ENCODE peak calls at places on chromosomes 7 and 10, in eight cellular contexts. K is CD8-positive, alpha-beta memory T cell; V is BE2C; L is heart left ventricle; J is IMR-90; S is NT2/D1; Z is adipocyte; R is OCI-LY7. M is an unnamed sample. For H3K36me3, H3K9me3 and H3K4me1, the result is how much of the 10 kb centered on the place peaks cover.

GRCh38 chr7:16644987-16645592 is 464 bp downstream of the ANKMY2 start:
- DNase-seq in K (no peak), V (no peak), L (peak), J (no peak), S (no peak), Z (peak), R (peak), M (no peak)

GRCh38 chr7:28536259-28536658 is 123.9 kb downstream of the CREB5 start:
- DNase-seq in K (no peak), V (no peak), L (no peak), J (peak), S (peak), Z (no peak), R (no peak), M (no peak)

GRCh38 chr7:43077732-43078391 is 34.6 kb upstream of the HECW1 start:
- DNase-seq in K (no peak), V (peak), L (no peak), J (peak), S (peak), Z (no peak), R (no peak), M (no peak)

GRCh38 chr10:68561804-68562649 is 1.9 kb downstream of the TET1 start:
- DNase-seq in K (no peak), V (peak), L (no peak), J (no peak), S (no peak), Z (no peak), R (no peak), M (no peak)

GRCh38 chr7:12827920-12828319 is 140.5 kb downstream of the ARL4A start:
- DNase-seq in K (no peak), V (no peak), L (no peak), J (peak), S (no peak), Z (no peak), R (no peak), M (no peak)

GRCh38 chr7:92633211-92633906 is 43.2 kb upstream of the FAM133B start:
- DNase-seq in K (no peak), V (peak), L (no peak), J (peak), S (peak), Z (peak), R (no peak), M (peak)

GRCh38 chr7:48426966-48427555 is 255.8 kb downstream of the ABCA13 start:
- DNase-seq in K (no peak), V (no peak), L (no peak), J (peak), S (no peak), Z (peak), R (peak), M (no peak)

GRCh38 chr7:136958016-136958415 is 89.6 kb downstream of the CHRM2 start:
- DNase-seq in K (no peak), V (no peak), L (no peak), J (peak), S (no peak), Z (no peak), R (no peak), M (no peak)

GRCh38 chr7:41520445-41520844 is 182.4 kb downstream of the INHBA start:
- DNase-seq in K (no peak), V (no peak), L (no peak), J (no peak), S (no peak), Z (no peak), R (no peak), M (no peak)

GRCh38 chr10:99630991-99631390 is 10.8 kb upstream of the SLC25A28 start:
- DNase-seq in K (no peak), V (no peak), L (no peak), J (peak), S (no peak), Z (peak), R (no peak), M (no peak)

GRCh38 chr10:836782-837181 is 94.7 kb downstream of the LARP4B start:
- DNase-seq in K (no peak), V (no peak), L (no peak), J (no peak), S (no peak), Z (no peak), R (no peak), M (no peak)

GRCh38 chr10:829241-829640 is 102.3 kb downstream of the LARP4B start:
- DNase-seq in K (no peak), V (no peak), L (no peak), J (no peak), S (no peak), Z (no peak), R (no peak), M (no peak)

GRCh38 chr10:839550-840205 is 91.8 kb downstream of the LARP4B start:
- DNase-seq in K (no peak), V (no peak), L (no peak), J (no peak), S (no peak), Z (no peak), R (no peak), M (no peak)

DNA sequence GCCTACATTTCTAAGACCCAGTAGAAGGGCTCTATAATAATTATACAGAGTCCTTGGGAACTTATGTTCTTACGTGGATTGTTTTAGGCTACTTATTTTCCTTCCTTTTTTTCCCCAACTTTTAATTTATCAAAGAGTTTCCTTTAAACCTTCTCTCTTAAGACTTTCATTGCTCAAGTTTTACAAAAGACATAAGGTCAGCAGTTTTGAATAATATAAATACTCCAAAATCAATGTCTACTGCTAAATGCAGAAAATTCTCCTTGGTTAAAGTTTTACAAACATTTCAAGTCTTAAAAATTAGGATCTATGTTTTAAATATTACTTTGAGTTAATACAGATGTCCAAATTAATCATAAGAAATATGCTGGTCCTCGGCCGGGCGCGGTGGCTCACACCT is 97.0 kb downstream of the LARP4B start:
- DNase-seq in K (no peak), V (no peak), L (no peak), J (no peak), S (no peak), Z (no peak), R (no peak), M (no peak)
- H3K36me3 ChIP-seq in K (under half), V (under half), L (under half), J (under half), S (under half), Z (half or more), R (half or more), M (under half)

GRCh38 chr7:52061666-52062065 is 745.1 kb upstream of the COBL start:
- DNase-seq in K (no peak), V (no peak), L (no peak), J (no peak), S (peak), Z (no peak), R (no peak), M (no peak)

GRCh38 chr7:52064493-52064892 is 747.9 kb upstream of the COBL start:
- DNase-seq in K (no peak), V (no peak), L (no peak), J (no peak), S (no peak), Z (no peak), R (no peak), M (no peak)
- H3K9me3 ChIP-seq in K (under half), V (under half), L (under half), J (under half), S (under half), Z (under half), R (under half), M (under half)

GRCh38 chr10:84198206-84198915 is 4.0 kb downstream of the CDHR1 start:
- DNase-seq in K (no peak), V (no peak), L (no peak), J (no peak), S (no peak), Z (no peak), R (no peak), M (no peak)
- H3K4me1 ChIP-seq in K (under half), V (under half), L (under half), J (under half), S (under half), Z (under half), R (under half), M (under half)

DNA sequence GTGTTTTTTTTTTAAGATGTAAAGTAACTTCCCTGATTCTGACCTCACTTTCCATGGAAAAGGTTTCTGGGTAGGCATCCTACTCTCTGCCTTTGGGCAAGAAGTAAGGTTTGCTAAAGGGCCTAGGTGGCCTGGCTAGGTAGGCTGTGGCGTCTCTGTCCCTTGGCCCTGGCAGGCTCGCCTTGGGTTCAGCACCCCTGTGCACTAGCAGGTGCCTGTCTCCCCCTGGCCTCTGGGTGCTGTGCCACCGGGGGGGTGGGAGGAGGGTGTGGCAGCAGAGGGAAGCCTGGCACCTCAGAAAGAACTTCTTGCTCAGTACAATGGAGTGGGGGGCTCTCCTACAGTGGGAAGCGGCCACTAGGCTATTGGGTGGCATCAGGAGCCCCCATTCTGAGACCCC is 14.0 kb downstream of the TECPR1 start:
- DNase-seq in K (no peak), V (no peak), L (no peak), J (no peak), S (no peak), Z (no peak), R (no peak), M (no peak)
- H3K36me3 ChIP-seq in K (under half), V (under half), L (under half), J (under half), S (under half), Z (under half), R (under half), M (under half)

DNA sequence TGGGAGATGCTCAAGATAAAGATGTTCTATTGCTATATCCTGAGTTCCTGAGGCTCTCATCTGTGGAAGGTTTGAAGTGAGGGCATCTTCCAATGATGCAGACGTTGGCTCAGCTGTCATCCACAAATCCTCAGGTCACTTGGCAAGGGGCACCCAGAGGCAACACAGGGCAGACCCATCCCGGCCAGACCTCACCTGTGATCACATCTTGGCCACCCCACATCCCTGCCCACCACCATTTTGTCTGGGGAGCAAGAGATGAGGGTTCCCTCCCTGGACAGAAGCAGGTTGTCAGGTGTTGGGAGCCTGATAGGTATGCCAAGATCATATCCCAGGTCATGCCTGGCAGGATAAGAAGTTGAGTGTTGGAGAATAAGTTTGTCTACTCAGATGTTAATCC is 918.2 kb upstream of the ZNF722 start:
- DNase-seq in K (no peak), V (no peak), L (no peak), J (no peak), S (no peak), Z (no peak), R (no peak), M (no peak)
- H3K9me3 ChIP-seq in K (under half), V (under half), L (under half), J (under half), S (under half), Z (half or more), R (under half), M (under half)

DNA sequence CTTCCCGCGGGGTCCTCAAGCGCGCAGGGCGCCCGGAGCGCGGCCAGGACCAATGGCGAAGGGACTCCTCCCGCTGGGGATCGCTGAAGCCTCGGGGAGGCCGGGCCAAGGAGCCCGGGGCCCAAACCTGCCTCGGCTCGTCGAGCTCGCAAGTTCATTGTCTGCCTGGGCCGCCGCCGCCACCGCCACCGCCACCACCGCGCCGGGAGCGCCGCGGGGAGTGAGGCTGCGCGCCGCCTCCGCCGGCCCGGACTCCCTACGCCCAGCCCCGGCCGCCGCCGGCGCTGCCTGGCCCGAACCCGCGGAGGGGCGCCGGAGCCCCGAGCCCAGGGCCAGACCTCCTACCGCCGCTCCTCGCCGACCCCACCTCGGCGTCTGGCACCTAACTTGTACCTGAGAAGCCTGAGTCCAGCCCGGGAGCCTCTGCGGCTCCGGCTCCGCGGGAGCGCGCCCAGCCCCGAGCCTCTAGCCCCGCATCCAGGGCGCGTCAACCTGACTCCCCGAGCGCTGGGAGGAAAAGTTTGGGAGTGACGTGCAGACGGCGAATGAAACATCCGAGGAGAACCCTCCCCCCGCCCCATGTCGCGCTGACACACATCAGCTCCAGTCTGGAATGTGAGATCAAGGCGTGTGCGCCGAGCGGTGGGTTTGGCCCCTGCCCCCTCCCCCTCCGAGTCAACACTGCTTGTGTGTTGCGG is at the start of gene CHST15:
- DNase-seq in K (no peak), V (peak), L (peak), J (no peak), S (peak), Z (peak), R (peak), M (no peak)
- H3K4me1 ChIP-seq in K (under half), V (under half), L (under half), J (under half), S (under half), Z (under half), R (under half), M (under half)

DNA sequence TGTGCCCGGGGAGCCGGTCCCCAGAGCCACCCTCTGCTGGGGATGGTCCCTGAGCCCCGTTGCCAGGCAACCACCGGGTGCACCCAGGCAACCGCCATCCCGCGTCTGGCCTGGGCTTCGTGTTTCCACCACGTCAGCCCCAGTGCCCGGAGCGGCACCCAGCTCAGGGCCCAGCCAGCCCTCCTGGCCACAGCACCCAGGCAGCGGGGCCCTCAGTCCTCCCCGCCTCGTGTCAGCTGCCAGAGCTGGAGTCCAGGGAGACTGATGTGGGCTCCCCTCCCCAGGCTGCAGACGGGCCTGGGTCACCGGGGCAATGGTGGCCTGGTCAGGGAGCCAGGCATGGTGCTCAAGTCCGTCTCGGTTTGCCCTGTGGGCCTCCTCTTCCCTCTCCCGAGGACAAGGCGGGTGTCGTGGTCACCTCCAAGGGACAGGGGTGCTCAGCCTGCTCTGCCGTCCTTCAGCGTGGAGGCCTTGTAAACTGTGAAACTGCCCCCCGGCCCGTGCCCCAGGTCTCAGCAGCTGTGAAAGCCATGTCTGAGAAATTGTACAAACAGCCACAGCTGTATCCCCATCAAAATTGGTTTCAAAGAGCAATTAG is 72.5 kb downstream of the MICALL2 start:
- DNase-seq in K (no peak), V (peak), L (peak), J (no peak), S (no peak), Z (no peak), R (no peak), M (no peak)
- H3K36me3 ChIP-seq in K (under half), V (under half), L (under half), J (under half), S (under half), Z (under half), R (under half), M (under half)

GRCh38 chr10:129509835-129510234 is 42.8 kb downstream of the MGMT start:
- DNase-seq in K (no peak), V (no peak), L (no peak), J (no peak), S (no peak), Z (no peak), R (no peak), M (no peak)

GRCh38 chr10:129505500-129506075 is 38.5 kb downstream of the MGMT start:
- DNase-seq in K (no peak), V (no peak), L (no peak), J (no peak), S (no peak), Z (no peak), R (no peak), M (no peak)

GRCh38 chr10:129506101-129506797 is 39.2 kb downstream of the MGMT start:
- DNase-seq in K (no peak), V (no peak), L (no peak), J (no peak), S (no peak), Z (peak), R (no peak), M (no peak)

GRCh38 chr10:129509155-129509554 is 42.1 kb downstream of the MGMT start:
- DNase-seq in K (no peak), V (no peak), L (no peak), J (no peak), S (no peak), Z (no peak), R (no peak), M (no peak)

DNA sequence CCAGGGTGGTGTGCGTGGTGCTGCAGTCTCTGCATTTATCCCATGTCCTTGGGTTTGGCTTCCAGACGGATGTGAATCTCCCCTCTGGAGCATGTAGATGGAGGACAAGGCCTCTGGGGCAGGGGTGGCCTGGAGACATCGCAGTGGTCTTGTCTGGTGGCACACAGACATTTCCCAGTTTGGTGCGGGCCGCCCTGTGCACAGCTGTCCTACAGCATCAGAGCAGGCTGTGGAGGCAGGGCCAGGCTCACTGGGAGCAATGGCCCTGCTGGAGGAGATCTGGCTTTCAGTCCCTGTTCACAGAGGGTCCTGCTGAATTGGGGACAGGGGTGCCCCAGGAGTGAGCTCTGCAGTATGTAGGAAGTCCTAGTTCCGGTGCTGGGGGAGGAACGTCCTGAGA is 40.2 kb downstream of the MGMT start:
- DNase-seq in K (no peak), V (no peak), L (no peak), J (no peak), S (no peak), Z (no peak), R (no peak), M (no peak)
- H3K9me3 ChIP-seq in K (under half), V (under half), L (under half), J (under half), S (under half), Z (under half), R (under half), M (under half)

DNA sequence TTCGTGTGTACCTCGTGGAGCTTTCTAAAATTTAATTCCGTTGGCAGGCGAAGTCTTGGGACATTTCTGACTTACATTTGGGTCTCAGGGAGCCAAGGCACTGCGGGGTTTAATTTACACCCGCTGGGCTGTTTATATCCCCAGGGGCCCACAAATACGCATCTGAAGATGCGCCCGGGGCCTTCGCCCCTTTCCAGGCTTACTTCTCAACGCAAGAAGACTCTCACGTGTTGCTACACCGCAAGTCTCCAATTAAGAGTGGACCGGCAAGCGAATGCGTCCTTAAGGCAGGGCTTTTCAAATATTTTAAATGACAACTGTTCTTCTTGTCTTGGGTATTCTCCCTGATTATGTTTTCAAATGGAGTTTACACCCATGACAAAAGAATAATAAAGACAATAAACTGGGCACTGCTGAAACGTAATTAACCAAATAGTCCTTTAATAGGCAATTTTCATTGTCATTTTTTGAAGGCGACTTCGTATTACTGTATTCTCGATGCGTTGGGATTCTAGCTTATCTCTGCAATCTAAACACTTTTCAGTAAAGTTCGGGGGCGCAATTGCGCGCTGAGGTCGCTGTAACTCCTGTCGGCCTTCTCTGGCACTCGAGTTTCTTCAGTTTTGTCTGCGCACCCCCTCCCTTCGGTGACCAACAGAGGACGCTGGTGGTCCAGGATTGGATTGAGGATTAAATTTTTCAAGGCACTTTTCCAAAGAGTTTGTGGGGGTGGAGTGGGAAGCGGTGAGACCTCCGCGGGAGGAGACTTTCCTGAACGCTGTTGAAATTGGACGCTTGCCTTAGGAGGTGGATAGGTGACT is 837 bp upstream of the IGFBP3 start:
- DNase-seq in K (no peak), V (peak), L (peak), J (peak), S (peak), Z (peak), R (peak), M (no peak)
- H3K4me1 ChIP-seq in K (under half), V (under half), L (under half), J (under half), S (under half), Z (half or more), R (under half), M (under half)

DNA sequence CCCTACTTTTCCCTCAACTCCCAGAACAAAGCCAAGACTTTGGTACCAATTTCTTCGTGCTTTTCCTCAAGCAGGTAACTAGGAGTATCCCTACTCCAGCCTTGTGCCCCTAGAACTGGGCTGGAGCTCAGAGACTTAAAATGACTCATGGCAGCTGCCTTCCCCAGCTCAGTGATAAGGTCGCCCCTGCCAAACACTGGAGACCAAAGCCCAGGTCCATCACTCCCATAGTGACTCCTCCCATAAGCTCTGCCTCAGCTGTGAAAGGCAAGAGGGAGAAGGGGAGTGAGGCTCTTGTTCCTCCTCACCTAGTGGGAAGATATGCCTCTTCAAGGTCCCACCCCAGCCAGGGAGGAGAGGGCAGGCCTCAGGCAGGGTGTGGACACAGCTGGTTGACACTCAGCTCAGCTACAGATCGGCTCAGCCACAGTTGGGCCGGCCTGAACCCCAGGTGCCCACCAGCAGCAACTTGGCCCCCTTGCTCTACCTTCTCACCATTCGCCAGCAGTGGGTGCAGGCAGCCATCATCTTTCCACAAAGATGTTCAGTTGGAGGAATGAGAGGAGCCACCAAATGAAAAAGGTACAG is 13.8 kb upstream of the CYREN start:
- DNase-seq in K (no peak), V (no peak), L (no peak), J (no peak), S (no peak), Z (no peak), R (no peak), M (no peak)
- H3K36me3 ChIP-seq in K (under half), V (under half), L (under half), J (half or more), S (half or more), Z (half or more), R (half or more), M (half or more)